ENCODE peak calls at places on chromosomes 2 and 18, in four cellular contexts. N is activated B cell treated with CpG ODN at 0.5 μM for 24 hours, A is prostate gland, Q is SK-N-SH. R is an unnamed sample.

GRCh38 chr2:177315303-177315887 is 50.9 kb upstream of the NFE2L2 start:
- DNase-seq in N (no peak), A (no peak), Q (no peak), R (no peak)

GRCh38 chr18:45522371-45522770 is 92.9 kb upstream of the SLC14A2 start:
- DNase-seq in N (no peak), A (no peak), Q (no peak), R (no peak)

GRCh38 chr2:176088048-176088936 is 4.2 kb upstream of the HOXD13 start:
- DNase-seq in N (no peak), A (no peak), Q (peak), R (peak)

GRCh38 chr2:230661072-230661957 is 51.3 kb upstream of the CAB39 start:
- DNase-seq in N (no peak), A (no peak), Q (no peak), R (no peak)

GRCh38 chr2:8477511-8478132 is 204.2 kb upstream of the ID2 start:
- DNase-seq in N (peak), A (no peak), Q (no peak), R (peak)

GRCh38 chr2:11123856-11124759 is 31.2 kb upstream of the SLC66A3 start:
- DNase-seq in N (no peak), A (peak), Q (peak), R (peak)

GRCh38 chr2:106841886-106842645 is 43.9 kb downstream of the ST6GAL2 start:
- DNase-seq in N (no peak), A (peak), Q (no peak), R (no peak)

GRCh38 chr2:71678874-71679273 is 225.5 kb downstream of the DYSF start:
- DNase-seq in N (no peak), A (no peak), Q (no peak), R (no peak)

GRCh38 chr2:37020212-37020886 is 54.0 kb upstream of the STRN start:
- DNase-seq in N (no peak), A (no peak), Q (peak), R (no peak)

GRCh38 chr2:176066645-176067586 is 16.8 kb downstream of the EVX2 start:
- DNase-seq in N (no peak), A (no peak), Q (no peak), R (peak)

GRCh38 chr2:9714630-9715214 is 83.9 kb upstream of the YWHAQ start:
- DNase-seq in N (no peak), A (no peak), Q (no peak), R (no peak)

GRCh38 chr2:233430651-233431050 is 76.4 kb downstream of the DGKD start:
- DNase-seq in N (no peak), A (no peak), Q (no peak), R (no peak)

GRCh38 chr2:119826370-119826961 is 66.7 kb downstream of the PTPN4 start:
- DNase-seq in N (no peak), A (no peak), Q (peak), R (peak)

GRCh38 chr18:3857544-3857943 is 407.6 kb downstream of the TGIF1 start:
- DNase-seq in N (no peak), A (no peak), Q (no peak), R (no peak)

GRCh38 chr2:11499081-11499743 is 33.3 kb upstream of the E2F6 start:
- DNase-seq in N (no peak), A (no peak), Q (peak), R (no peak)

GRCh38 chr2:32946314-32947075 is at the start of gene LTBP1:
- DNase-seq in N (peak), A (peak), Q (peak), R (peak)

GRCh38 chr2:85389139-85389538 is 21.0 kb downstream of the CAPG start:
- DNase-seq in N (no peak), A (no peak), Q (no peak), R (no peak)

GRCh38 chr2:85394256-85394655 is 15.9 kb downstream of the CAPG start:
- DNase-seq in N (no peak), A (no peak), Q (no peak), R (no peak)

GRCh38 chr2:85387754-85388153 is 22.4 kb downstream of the CAPG start:
- DNase-seq in N (no peak), A (no peak), Q (no peak), R (no peak)

GRCh38 chr2:85393836-85394235 is 16.3 kb downstream of the CAPG start:
- DNase-seq in N (no peak), A (no peak), Q (no peak), R (no peak)

GRCh38 chr2:85390941-85391669 is 19.1 kb downstream of the CAPG start:
- DNase-seq in N (peak), A (peak), Q (peak), R (peak)
- TF ChIP-seq CTCF in N (no peak), A (peak), Q (peak), R (peak)

GRCh38 chr18:25062720-25063119 is 289.2 kb downstream of the ZNF521 start:
- DNase-seq in N (no peak), A (no peak), Q (no peak), R (no peak)
- TF ChIP-seq CTCF in N (no peak), A (no peak), Q (peak), R (no peak)

DNA sequence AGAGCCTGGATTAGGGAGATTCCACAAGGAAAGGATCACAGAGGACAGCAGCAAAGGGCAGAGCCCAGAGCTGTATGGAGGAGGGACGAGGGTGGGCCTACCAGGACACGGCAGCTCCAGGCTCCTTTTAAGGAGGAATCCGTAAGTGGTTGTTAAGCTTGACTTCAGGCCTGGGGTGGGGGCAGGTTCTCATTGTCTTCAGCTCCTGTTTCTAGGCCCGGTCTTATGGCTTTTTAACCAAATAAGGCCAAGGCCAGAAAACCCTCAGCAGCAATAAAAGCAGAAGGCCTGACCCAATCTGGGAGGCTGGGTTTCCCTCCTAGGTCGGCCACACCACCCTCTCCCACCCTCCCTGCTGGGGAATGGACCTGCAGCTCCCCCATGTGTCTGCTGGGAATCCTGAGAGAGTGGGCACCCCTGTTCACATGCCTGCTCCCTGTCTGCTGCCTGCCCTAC is 111.2 kb downstream of the PLB1 start:
- DNase-seq in N (no peak), A (no peak), Q (no peak), R (no peak)
- TF ChIP-seq CTCF in N (no peak), A (no peak), Q (no peak), R (no peak)

DNA sequence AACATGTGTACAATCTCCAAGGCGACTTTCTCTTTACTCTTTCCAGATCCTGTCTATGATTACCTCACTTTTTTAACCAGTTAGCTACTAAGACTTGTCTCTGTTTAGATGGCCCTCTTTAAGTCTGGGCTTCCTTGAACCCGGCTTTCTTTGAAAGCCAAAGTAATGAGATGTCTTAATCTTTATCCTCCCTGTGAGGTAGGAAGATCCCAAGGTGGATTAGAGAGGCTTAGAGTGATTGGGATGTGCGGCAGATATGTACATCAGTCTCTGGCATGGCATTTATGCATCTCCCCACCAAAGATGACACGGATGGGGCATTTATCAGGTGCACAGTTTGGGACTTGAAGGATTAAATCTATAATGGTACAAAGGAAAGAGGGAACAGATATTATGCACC is 186.3 kb downstream of the FSHR start:
- DNase-seq in N (no peak), A (no peak), Q (no peak), R (no peak)
- TF ChIP-seq CTCF in N (no peak), A (no peak), Q (no peak), R (no peak)

GRCh38 chr2:228180126-228181097 is 1.1 kb downstream of the SPHKAP start:
- DNase-seq in N (no peak), A (no peak), Q (peak), R (no peak)

GRCh38 chr2:228181098-228182019 is at the start of gene SPHKAP:
- DNase-seq in N (no peak), A (no peak), Q (peak), R (peak)
- TF ChIP-seq CTCF in N (no peak), A (no peak), Q (no peak), R (no peak)

DNA sequence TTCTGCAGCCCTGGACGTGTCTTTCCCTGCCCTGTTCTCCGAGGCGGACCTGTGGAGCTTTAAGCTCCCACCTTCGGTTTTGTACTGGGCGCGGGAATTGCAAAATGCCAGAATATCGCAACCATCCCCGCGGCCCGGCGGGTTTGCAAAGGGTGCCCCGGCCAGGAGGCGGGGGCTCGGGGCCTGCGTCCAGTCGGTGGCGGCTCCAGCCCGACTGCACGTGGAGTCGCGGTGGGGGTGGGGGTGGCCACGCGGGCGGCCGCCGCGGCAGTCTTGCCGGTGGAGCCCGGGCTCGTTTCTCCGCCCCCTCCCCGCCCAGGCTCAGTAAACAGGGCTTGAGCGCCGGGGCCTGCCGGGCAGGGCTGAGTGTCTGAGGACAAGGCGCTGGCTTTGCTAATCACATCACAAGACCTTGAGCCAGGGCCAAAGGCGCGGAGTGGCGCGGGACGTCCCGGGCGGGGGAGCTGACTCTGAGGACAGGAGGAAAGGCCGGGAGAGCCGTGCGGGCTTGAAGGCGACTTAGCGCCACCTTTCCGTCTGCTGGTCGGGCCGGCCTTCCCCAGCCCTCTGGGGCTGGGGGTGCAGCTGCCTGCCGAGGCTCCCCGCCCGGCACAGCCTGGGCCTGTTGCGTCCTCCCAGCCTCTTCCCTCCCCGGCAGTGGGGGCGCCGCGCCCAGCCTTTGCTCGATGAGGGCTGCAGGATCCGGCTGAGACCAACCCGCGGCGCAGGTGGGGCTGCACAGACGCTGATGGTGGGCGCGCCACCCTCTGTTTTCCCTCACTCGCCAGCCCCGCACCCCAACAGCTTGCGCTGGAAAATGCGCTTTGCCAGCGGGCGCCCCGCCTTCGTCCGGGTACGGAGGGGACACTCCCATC is 786 bp upstream of the ZFP36L2 start:
- DNase-seq in N (peak), A (peak), Q (peak), R (peak)
- TF ChIP-seq CTCF in N (no peak), A (no peak), Q (no peak), R (no peak)

R was measured in GM10248.